ENCODE peak calls at places on chromosomes 1 and 21, in five cellular contexts. One of them, this sample, is unnamed.

GRCh38 chr1:17826165-17826488 is 71.0 kb downstream of the ACTL8 start:
- DNase-seq in upper lobe of right lung: peak
- DNase-seq in cardiac muscle cell: peak
- DNase-seq in tibial artery: no peak
- DNase-seq in OCI-LY7: peak
- DNase-seq in this sample: no peak

GRCh38 chr21:28436286-28436932 is 556.3 kb downstream of the LTN1 start:
- DNase-seq in upper lobe of right lung: no peak
- DNase-seq in OCI-LY7: no peak
- DNase-seq in cardiac muscle cell: no peak
- DNase-seq in tibial artery: no peak
- DNase-seq in this sample: peak

GRCh38 chr1:184623404-184623803 is 131.3 kb downstream of the EDEM3 start:
- DNase-seq in upper lobe of right lung: no peak
- DNase-seq in cardiac muscle cell: no peak
- DNase-seq in tibial artery: no peak
- DNase-seq in OCI-LY7: no peak
- DNase-seq in this sample: no peak

GRCh38 chr1:11882814-11883538 is 24.2 kb upstream of the NPPB start:
- DNase-seq in tibial artery: no peak
- DNase-seq in OCI-LY7: no peak
- DNase-seq in cardiac muscle cell: peak
- DNase-seq in upper lobe of right lung: peak
- DNase-seq in this sample: no peak

GRCh38 chr1:39130297-39130696 is 74.2 kb upstream of the MACF1 start:
- DNase-seq in cardiac muscle cell: no peak
- DNase-seq in OCI-LY7: no peak
- DNase-seq in tibial artery: no peak
- DNase-seq in upper lobe of right lung: no peak
- DNase-seq in this sample: peak

GRCh38 chr1:225482489-225482950 is 54.7 kb upstream of the LBR start:
- DNase-seq in tibial artery: no peak
- DNase-seq in OCI-LY7: no peak
- DNase-seq in cardiac muscle cell: no peak
- DNase-seq in upper lobe of right lung: peak
- DNase-seq in this sample: peak

GRCh38 chr21:36141513-36141925 is 6.6 kb downstream of the CBR3 start:
- DNase-seq in OCI-LY7: peak
- DNase-seq in upper lobe of right lung: peak
- DNase-seq in cardiac muscle cell: peak
- DNase-seq in tibial artery: peak
- DNase-seq in this sample: peak

GRCh38 chr21:25838809-25839208 is 104.0 kb downstream of the GABPA start:
- DNase-seq in cardiac muscle cell: no peak
- DNase-seq in upper lobe of right lung: no peak
- DNase-seq in OCI-LY7: no peak
- DNase-seq in tibial artery: no peak
- DNase-seq in this sample: peak

GRCh38 chr1:157596384-157596783 is 1.5 kb downstream of the FCRL4 start:
- DNase-seq in upper lobe of right lung: no peak
- DNase-seq in tibial artery: no peak
- DNase-seq in OCI-LY7: no peak
- DNase-seq in cardiac muscle cell: no peak
- DNase-seq in this sample: no peak

GRCh38 chr1:49728377-49728776 is 295.4 kb downstream of the AGBL4 start:
- DNase-seq in upper lobe of right lung: no peak
- DNase-seq in OCI-LY7: no peak
- DNase-seq in tibial artery: no peak
- DNase-seq in cardiac muscle cell: no peak
- DNase-seq in this sample: peak

GRCh38 chr1:53954128-53954527 is 8.0 kb downstream of the LRRC42 start:
- DNase-seq in cardiac muscle cell: no peak
- DNase-seq in tibial artery: no peak
- DNase-seq in OCI-LY7: no peak
- DNase-seq in upper lobe of right lung: no peak
- DNase-seq in this sample: no peak

DNA sequence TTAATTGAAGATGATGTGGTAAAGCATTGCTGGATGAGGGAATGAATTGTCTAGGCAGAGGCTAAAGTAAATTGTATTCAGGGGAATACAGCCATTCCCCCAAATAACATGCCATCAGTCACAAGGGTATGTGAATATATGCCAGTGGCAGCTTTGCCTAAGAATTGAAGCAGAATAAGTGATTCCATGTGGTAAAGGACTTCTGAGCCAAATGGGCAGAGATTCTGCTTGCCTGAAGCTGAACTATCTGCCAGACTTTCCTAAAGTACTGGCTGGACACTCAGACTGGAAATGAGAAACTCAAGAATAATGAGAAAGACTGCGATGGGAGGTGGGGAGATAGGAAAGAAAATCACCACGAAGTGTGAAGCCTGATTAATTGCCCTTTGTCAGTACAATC is 2.4 kb downstream of the LIX1L start:
- DNase-seq in tibial artery: no peak
- DNase-seq in cardiac muscle cell: no peak
- DNase-seq in upper lobe of right lung: no peak
- DNase-seq in OCI-LY7: no peak
- DNase-seq in this sample: peak
- H3K4me3 ChIP-seq in tibial artery: peak
- H3K4me3 ChIP-seq in cardiac muscle cell: no peak
- H3K4me3 ChIP-seq in upper lobe of right lung: peak
- H3K4me3 ChIP-seq in OCI-LY7: no peak
- H3K4me3 ChIP-seq in this sample: peak

GRCh38 chr1:170010443-170010842 is 64.1 kb downstream of the KIFAP3 start:
- DNase-seq in upper lobe of right lung: no peak
- DNase-seq in cardiac muscle cell: peak
- DNase-seq in OCI-LY7: peak
- DNase-seq in tibial artery: peak
- DNase-seq in this sample: peak
- TF ChIP-seq CTCF in upper lobe of right lung: peak
- TF ChIP-seq CTCF in cardiac muscle cell: peak
- TF ChIP-seq CTCF in OCI-LY7: peak
- TF ChIP-seq CTCF in tibial artery: peak
- TF ChIP-seq CTCF in this sample: peak

GRCh38 chr1:153563339-153563952 is 2.2 kb downstream of the S100A2 start:
- DNase-seq in upper lobe of right lung: peak
- DNase-seq in tibial artery: no peak
- DNase-seq in cardiac muscle cell: no peak
- DNase-seq in OCI-LY7: no peak
- DNase-seq in this sample: no peak
- H3K4me3 ChIP-seq in upper lobe of right lung: no peak
- H3K4me3 ChIP-seq in tibial artery: no peak
- H3K4me3 ChIP-seq in cardiac muscle cell: no peak
- H3K4me3 ChIP-seq in OCI-LY7: no peak
- H3K4me3 ChIP-seq in this sample: no peak

DNA sequence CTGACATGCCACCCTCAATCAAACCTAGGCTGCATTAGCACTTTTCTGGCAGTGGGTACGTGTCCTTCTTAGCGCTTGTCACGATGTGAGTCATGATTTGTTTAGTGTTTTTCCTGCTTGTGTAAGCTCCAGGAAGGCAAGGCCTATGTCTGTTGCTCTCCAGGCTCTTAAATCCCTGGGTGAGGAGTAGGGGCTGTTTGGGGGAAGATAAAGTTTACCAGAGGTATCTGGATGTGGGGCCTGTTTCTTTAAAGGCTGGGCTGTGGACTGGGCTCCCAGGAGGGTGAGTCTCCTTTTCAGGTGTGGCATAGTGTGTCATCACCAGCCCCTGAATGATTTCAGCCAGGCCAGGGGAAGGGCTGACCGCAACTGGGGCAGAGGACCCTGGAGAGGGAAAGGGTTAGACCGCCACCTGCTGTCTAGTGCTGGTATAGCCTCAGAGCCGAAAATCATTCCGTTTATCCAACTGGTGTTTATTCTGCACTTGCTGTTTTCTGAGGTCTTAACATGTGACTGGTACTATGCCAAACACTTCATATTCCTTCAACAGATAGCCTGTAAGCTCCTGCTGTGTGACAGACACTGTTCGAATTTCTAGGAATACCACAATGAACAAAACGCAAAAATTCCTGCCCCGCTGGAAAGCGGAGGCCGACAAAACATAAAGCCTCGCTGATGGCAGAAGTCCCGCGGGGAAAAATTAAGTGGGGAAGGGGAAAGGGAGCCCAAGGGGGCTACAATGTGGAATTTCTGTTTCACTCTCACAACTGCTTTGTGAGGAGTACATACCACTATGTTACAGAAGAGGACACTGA is 9.7 kb downstream of the SERINC2 start:
- DNase-seq in cardiac muscle cell: peak
- DNase-seq in upper lobe of right lung: peak
- DNase-seq in OCI-LY7: peak
- DNase-seq in tibial artery: peak
- DNase-seq in this sample: peak
- TF ChIP-seq CTCF in cardiac muscle cell: peak
- TF ChIP-seq CTCF in upper lobe of right lung: peak
- TF ChIP-seq CTCF in OCI-LY7: peak
- TF ChIP-seq CTCF in tibial artery: peak
- TF ChIP-seq CTCF in this sample: peak

GRCh38 chr1:22652881-22653316 is at the start of gene C1QB:
- DNase-seq in OCI-LY7: no peak
- DNase-seq in tibial artery: peak
- DNase-seq in upper lobe of right lung: peak
- DNase-seq in cardiac muscle cell: no peak
- DNase-seq in this sample: no peak

GRCh38 chr1:22653741-22654140 is 705 bp downstream of the C1QB start:
- DNase-seq in cardiac muscle cell: no peak
- DNase-seq in tibial artery: no peak
- DNase-seq in upper lobe of right lung: no peak
- DNase-seq in OCI-LY7: no peak
- DNase-seq in this sample: no peak

GRCh38 chr1:22650089-22650693 is 2.8 kb upstream of the C1QB start:
- DNase-seq in upper lobe of right lung: no peak
- DNase-seq in tibial artery: no peak
- DNase-seq in cardiac muscle cell: no peak
- DNase-seq in OCI-LY7: no peak
- DNase-seq in this sample: no peak

GRCh38 chr1:22654692-22655091 is 1.7 kb downstream of the C1QB start:
- DNase-seq in OCI-LY7: no peak
- DNase-seq in tibial artery: no peak
- DNase-seq in upper lobe of right lung: no peak
- DNase-seq in cardiac muscle cell: no peak
- DNase-seq in this sample: no peak

GRCh38 chr1:22652457-22652856 is 579 bp upstream of the C1QB start:
- DNase-seq in tibial artery: no peak
- DNase-seq in OCI-LY7: no peak
- DNase-seq in cardiac muscle cell: no peak
- DNase-seq in upper lobe of right lung: no peak
- DNase-seq in this sample: no peak
- H3K4me3 ChIP-seq in tibial artery: no peak
- H3K4me3 ChIP-seq in OCI-LY7: no peak
- H3K4me3 ChIP-seq in cardiac muscle cell: no peak
- H3K4me3 ChIP-seq in upper lobe of right lung: no peak
- H3K4me3 ChIP-seq in this sample: no peak

DNA sequence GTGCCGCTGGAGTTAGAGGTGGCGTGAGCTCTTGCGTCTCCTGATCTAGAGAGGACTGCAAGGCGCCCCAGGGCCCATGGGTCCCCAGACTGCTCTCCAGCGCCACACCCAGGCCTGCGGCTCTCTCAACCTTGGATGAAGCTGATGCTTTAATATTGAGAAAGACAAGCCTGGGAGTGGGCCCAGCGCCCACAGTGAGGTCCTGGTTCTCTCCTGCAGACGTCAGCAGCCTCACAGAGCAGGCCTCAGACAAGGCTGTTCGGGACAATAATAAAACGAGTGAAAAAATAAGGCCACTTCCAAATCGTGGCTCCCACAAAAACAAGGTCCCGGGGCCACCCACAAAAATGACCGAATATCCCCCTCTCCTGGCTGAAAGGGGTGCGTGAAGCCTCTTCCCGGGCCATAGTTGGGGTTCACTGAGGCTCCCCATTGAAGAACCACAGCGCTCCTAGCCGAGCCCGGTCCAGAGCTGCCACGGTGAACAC is 6.0 kb upstream of the DNMT3L start:
- DNase-seq in cardiac muscle cell: no peak
- DNase-seq in upper lobe of right lung: no peak
- DNase-seq in OCI-LY7: peak
- DNase-seq in tibial artery: no peak
- DNase-seq in this sample: no peak
- TF ChIP-seq CTCF in cardiac muscle cell: no peak
- TF ChIP-seq CTCF in upper lobe of right lung: peak
- TF ChIP-seq CTCF in OCI-LY7: peak
- TF ChIP-seq CTCF in tibial artery: no peak
- TF ChIP-seq CTCF in this sample: no peak

DNA sequence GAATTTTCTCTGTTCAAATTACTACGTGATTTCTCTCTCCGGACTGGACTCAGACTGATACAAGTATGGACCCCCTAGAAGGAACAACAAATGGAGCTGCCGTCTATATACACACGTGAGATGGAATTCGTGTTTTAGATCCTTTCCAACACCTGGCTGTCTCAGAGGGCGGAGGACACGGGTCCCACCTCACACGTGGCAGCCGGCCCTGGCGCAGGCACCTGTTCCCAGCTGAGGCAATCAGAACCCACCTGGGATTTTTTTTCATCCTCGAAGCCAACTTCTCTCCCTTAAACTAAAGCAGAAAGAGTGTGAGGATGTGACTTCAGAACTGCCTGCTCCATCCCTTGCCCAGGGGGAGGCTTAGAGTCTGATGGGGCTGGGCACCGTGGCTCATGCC is 34.1 kb upstream of the SCCPDH start:
- DNase-seq in OCI-LY7: no peak
- DNase-seq in upper lobe of right lung: no peak
- DNase-seq in tibial artery: no peak
- DNase-seq in cardiac muscle cell: no peak
- DNase-seq in this sample: no peak
- H3K4me3 ChIP-seq in OCI-LY7: no peak
- H3K4me3 ChIP-seq in upper lobe of right lung: no peak
- H3K4me3 ChIP-seq in tibial artery: no peak
- H3K4me3 ChIP-seq in cardiac muscle cell: no peak
- H3K4me3 ChIP-seq in this sample: no peak

GRCh38 chr1:166087734-166088571 is 78.8 kb downstream of the FAM78B start:
- DNase-seq in upper lobe of right lung: no peak
- DNase-seq in tibial artery: no peak
- DNase-seq in OCI-LY7: no peak
- DNase-seq in cardiac muscle cell: no peak
- DNase-seq in this sample: no peak

GRCh38 chr1:166090244-166090643 is 76.6 kb downstream of the FAM78B start:
- DNase-seq in tibial artery: no peak
- DNase-seq in OCI-LY7: no peak
- DNase-seq in cardiac muscle cell: no peak
- DNase-seq in upper lobe of right lung: no peak
- DNase-seq in this sample: no peak

GRCh38 chr1:166086113-166086908 is 80.5 kb downstream of the FAM78B start:
- DNase-seq in tibial artery: no peak
- DNase-seq in cardiac muscle cell: no peak
- DNase-seq in OCI-LY7: no peak
- DNase-seq in upper lobe of right lung: no peak
- DNase-seq in this sample: no peak

GRCh38 chr1:166088572-166088955 is 78.2 kb downstream of the FAM78B start:
- DNase-seq in OCI-LY7: no peak
- DNase-seq in cardiac muscle cell: no peak
- DNase-seq in tibial artery: no peak
- DNase-seq in upper lobe of right lung: no peak
- DNase-seq in this sample: no peak

DNA sequence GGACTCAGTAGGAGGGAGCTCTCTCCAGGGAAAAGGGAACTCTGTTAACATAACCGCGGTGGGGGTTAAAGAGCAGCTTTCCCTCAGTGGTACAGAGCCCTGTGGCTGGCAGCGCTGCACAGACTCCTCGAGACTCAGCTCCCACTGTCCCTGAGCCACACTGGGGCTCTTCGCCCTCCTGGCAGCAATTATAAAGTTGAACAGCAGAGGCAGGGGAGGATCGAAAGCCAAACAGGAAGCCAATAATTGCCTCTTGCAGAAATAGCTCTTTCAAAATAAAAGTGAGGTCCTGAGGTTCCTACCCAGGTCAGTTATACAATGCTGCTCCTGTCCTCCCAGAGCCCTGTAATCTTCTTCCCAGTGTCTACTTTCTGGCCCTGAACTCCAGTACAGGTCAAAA is 77.0 kb downstream of the FAM78B start:
- DNase-seq in OCI-LY7: no peak
- DNase-seq in cardiac muscle cell: no peak
- DNase-seq in tibial artery: no peak
- DNase-seq in upper lobe of right lung: no peak
- DNase-seq in this sample: no peak
- TF ChIP-seq CTCF in OCI-LY7: no peak
- TF ChIP-seq CTCF in cardiac muscle cell: no peak
- TF ChIP-seq CTCF in tibial artery: no peak
- TF ChIP-seq CTCF in upper lobe of right lung: no peak
- TF ChIP-seq CTCF in this sample: no peak

This sample was measured in astrocyte of the spinal cord.